ENCODE peak calls at places on chromosomes 16 and 17, in nine cellular contexts. Q is neural crest cell; O is GM20000; X is NCI-H1092 treated with DMSO at 0.1 percent for 48 hours; J is stimulated activated CD8-positive, alpha-beta memory T cell treated with anti-CD3 and anti-CD28 coated beads, Interleukin-4, amount 100 ng/mL, for 1 hour; N is T follicular helper cell; L is putamen; R is neuronal stem cell; V is adipocyte. M is an unnamed sample.

GRCh38 chr17:73698966-73699365 is 54.7 kb upstream of the SDK2 start:
- DNase-seq in R (no peak), X (no peak), O (no peak), Q (no peak), J (no peak), L (no peak), N (no peak), V (no peak), M (no peak)

GRCh38 chr16:62404857-62405611 is 368.8 kb upstream of the CDH8 start:
- DNase-seq in X (no peak), L (no peak), N (no peak), R (no peak), Q (no peak), V (no peak), J (no peak), O (no peak), M (no peak)

GRCh38 chr16:26863971-26864370 is 202.8 kb upstream of the C16orf82 start:
- DNase-seq in V (no peak), J (no peak), Q (no peak), X (peak), L (no peak), O (no peak), N (no peak), R (no peak), M (no peak)

GRCh38 chr16:84482001-84482891 is 22.2 kb downstream of the MEAK7 start:
- DNase-seq in J (no peak), N (no peak), L (no peak), Q (no peak), X (no peak), O (no peak), R (no peak), V (no peak), M (no peak)

GRCh38 chr17:57553991-57554825 is 190.9 kb downstream of the CCDC182 start:
- DNase-seq in X (no peak), N (no peak), Q (no peak), O (no peak), J (no peak), R (peak), V (no peak), L (no peak), M (no peak)

GRCh38 chr16:29883987-29884386 is 15.4 kb downstream of the SEZ6L2 start:
- DNase-seq in N (no peak), Q (no peak), J (no peak), X (no peak), O (no peak), L (no peak), R (no peak), V (no peak), M (no peak)

GRCh38 chr17:61366715-61367413 is 32.8 kb upstream of the TBX2 start:
- DNase-seq in V (no peak), J (no peak), Q (no peak), L (no peak), O (no peak), N (no peak), X (peak), R (no peak), M (no peak)

GRCh38 chr16:69190046-69190588 is 3.2 kb downstream of the SNTB2 start:
- DNase-seq in R (no peak), Q (no peak), N (no peak), O (no peak), X (no peak), J (no peak), V (no peak), L (no peak), M (no peak)

GRCh38 chr17:58710948-58711552 is 18.6 kb downstream of the RAD51C start:
- DNase-seq in Q (peak), O (no peak), N (peak), R (peak), L (peak), V (peak), X (peak), J (no peak), M (peak)

GRCh38 chr16:14629612-14629918 is 495 bp downstream of the PARN start:
- DNase-seq in N (no peak), O (peak), J (no peak), V (no peak), X (no peak), Q (no peak), R (no peak), L (no peak), M (peak)

GRCh38 chr17:81470270-81470943 is 42.2 kb downstream of the ACTG1 start:
- DNase-seq in V (no peak), L (no peak), X (no peak), Q (no peak), J (no peak), N (no peak), R (no peak), O (no peak), M (peak)

GRCh38 chr16:28977703-28978641 is 3.4 kb downstream of the SPNS1 start:
- DNase-seq in O (peak), X (peak), V (no peak), J (no peak), Q (no peak), L (no peak), N (no peak), R (no peak), M (no peak)

M was measured in pons.